ENCODE peak calls at places on chromosomes 3 and 15, in four cellular contexts. E is chondrocyte, C is glomerular endothelial cell, L is ascending aorta. O is an unnamed sample.

GRCh38 chr3:9036327-9037112 is 73.2 kb upstream of the RAD18 start:
- DNase-seq in L (peak), E (no peak), C (no peak), O (peak)

GRCh38 chr3:64685800-64686445 is 1.9 kb downstream of the ADAMTS9 start:
- DNase-seq in L (peak), E (no peak), C (no peak), O (peak)

GRCh38 chr3:162770556-162770955 is 1273.9 kb downstream of the OTOL1 start:
- DNase-seq in L (no peak), E (no peak), C (no peak), O (no peak)

GRCh38 chr15:22877607-22878006 is 39.1 kb downstream of the NIPA2 start:
- DNase-seq in L (no peak), C (no peak), E (no peak), O (no peak)

GRCh38 chr3:119227064-119227850 is 13.4 kb downstream of the B4GALT4 start:
- DNase-seq in E (no peak), C (no peak), L (no peak), O (no peak)

GRCh38 chr15:67124911-67125588 is 59.6 kb downstream of the SMAD3 start:
- DNase-seq in L (no peak), E (no peak), C (no peak), O (peak)

GRCh38 chr3:12868039-12869024 is 27.0 kb upstream of the RPL32 start:
- DNase-seq in C (peak), L (peak), E (no peak), O (peak)

GRCh38 chr3:126494204-126494603 is 18.5 kb upstream of the ZXDC start:
- DNase-seq in L (no peak), E (peak), C (no peak), O (peak)

GRCh38 chr15:96333194-96334016 is 2.9 kb downstream of the NR2F2 start:
- DNase-seq in E (no peak), L (peak), C (no peak), O (peak)

GRCh38 chr3:185701891-185702563 is 115.9 kb downstream of the SENP2 start:
- DNase-seq in L (no peak), E (no peak), C (no peak), O (no peak)

GRCh38 chr15:33028495-33028894 is 166.0 kb downstream of the FMN1 start:
- DNase-seq in L (no peak), E (no peak), C (no peak), O (no peak)

GRCh38 chr3:10968390-10968789 is 24.2 kb upstream of the SLC6A1 start:
- DNase-seq in E (no peak), C (no peak), L (no peak), O (no peak)

GRCh38 chr15:37007301-37007700 is 93.0 kb downstream of the MEIS2 start:
- DNase-seq in C (no peak), E (no peak), L (no peak), O (peak)

GRCh38 chr3:42229942-42230688 is 35.9 kb downstream of the CCK start:
- DNase-seq in E (no peak), L (no peak), C (peak), O (peak)